ENCODE peak calls at places on chromosomes 2 and 18, in ten cellular contexts. U is BE2C, T is progenitor cell of endocrine pancreas, A is fibroblast of lung, J is fibroblast of pulmonary artery, B is MM.1S, R is fibroblast of mammary gland, N is astrocyte, S is B cell, G is K562. E is an unnamed sample.

GRCh38 chr2:52115750-52116149 is 1083.8 kb upstream of the NRXN1 start:
- DNase-seq in T (no peak), S (no peak), B (no peak), N (peak; percentile 1), A (peak; percentile 8), R (no peak), G (no peak), U (peak; percentile 31), J (no peak), E (no peak)

GRCh38 chr2:156191547-156191946 is 141.0 kb downstream of the NR4A2 start:
- DNase-seq in N (peak; percentile 1), U (peak; percentile 2), T (no peak), A (peak; percentile 4), S (no peak), R (peak; percentile 34), G (no peak), B (no peak), J (peak; percentile 1), E (no peak)

GRCh38 chr2:64727843-64728463 is 74.2 kb upstream of the SERTAD2 start:
- DNase-seq in N (no peak), J (no peak), T (peak; percentile 14), G (no peak), R (no peak), S (no peak), B (peak; percentile 36), A (no peak), U (peak; percentile 8), E (no peak)

GRCh38 chr18:38420611-38421010 is 855.0 kb upstream of the CELF4 start:
- DNase-seq in A (no peak), R (no peak), U (no peak), J (no peak), N (no peak), B (no peak), S (no peak), T (no peak), G (no peak), E (no peak)

GRCh38 chr2:108182489-108182888 is 57.3 kb upstream of the SULT1C3 start:
- DNase-seq in N (no peak), G (peak; percentile 52), A (peak; percentile 1), J (no peak), U (peak; percentile 29), T (no peak), R (peak; percentile 21), S (no peak), B (peak; percentile 27), E (no peak)

GRCh38 chr2:101816598-101816997 is 119.1 kb downstream of the MAP4K4 start:
- DNase-seq in T (no peak), B (no peak), G (no peak), N (no peak), R (peak; percentile 28), S (no peak), A (no peak), J (no peak), U (no peak), E (no peak)

GRCh38 chr2:28393115-28393836 is 618 bp downstream of the FOSL2 start:
- DNase-seq in T (peak; percentile 34), R (peak; percentile 60), A (peak; percentile 69), B (peak; percentile 50), G (peak; percentile 72), U (peak; percentile 61), N (peak; percentile 47), J (peak; percentile 74), S (peak; percentile 56), E (no peak)

GRCh38 chr18:47175895-47176575 is at the start of gene IER3IP1:
- DNase-seq in N (peak; percentile 81), R (peak; percentile 91), S (peak; percentile 85), G (peak; percentile 90), U (peak; percentile 87), J (peak; percentile 94), B (peak; percentile 90), T (peak; percentile 91), A (peak; percentile 92), E (peak; percentile 93)

GRCh38 chr2:18445412-18446320 is 114.8 kb downstream of the RDH14 start:
- DNase-seq in J (peak; percentile 70), A (peak; percentile 23), U (no peak), T (no peak), S (no peak), G (no peak), R (peak; percentile 82), B (no peak), N (peak; percentile 12), E (no peak)

GRCh38 chr2:239265681-239266435 is 135.0 kb downstream of the HDAC4 start:
- DNase-seq in S (no peak), N (no peak), B (no peak), R (no peak), U (no peak), G (no peak), T (no peak), J (no peak), A (no peak), E (no peak)

GRCh38 chr2:46915281-46915810 is at the start of gene MCFD2:
- DNase-seq in R (peak; percentile 21), G (peak; percentile 30), B (no peak), A (no peak), N (no peak), T (no peak), U (peak; percentile 58), S (no peak), J (peak; percentile 32), E (no peak)

DNA sequence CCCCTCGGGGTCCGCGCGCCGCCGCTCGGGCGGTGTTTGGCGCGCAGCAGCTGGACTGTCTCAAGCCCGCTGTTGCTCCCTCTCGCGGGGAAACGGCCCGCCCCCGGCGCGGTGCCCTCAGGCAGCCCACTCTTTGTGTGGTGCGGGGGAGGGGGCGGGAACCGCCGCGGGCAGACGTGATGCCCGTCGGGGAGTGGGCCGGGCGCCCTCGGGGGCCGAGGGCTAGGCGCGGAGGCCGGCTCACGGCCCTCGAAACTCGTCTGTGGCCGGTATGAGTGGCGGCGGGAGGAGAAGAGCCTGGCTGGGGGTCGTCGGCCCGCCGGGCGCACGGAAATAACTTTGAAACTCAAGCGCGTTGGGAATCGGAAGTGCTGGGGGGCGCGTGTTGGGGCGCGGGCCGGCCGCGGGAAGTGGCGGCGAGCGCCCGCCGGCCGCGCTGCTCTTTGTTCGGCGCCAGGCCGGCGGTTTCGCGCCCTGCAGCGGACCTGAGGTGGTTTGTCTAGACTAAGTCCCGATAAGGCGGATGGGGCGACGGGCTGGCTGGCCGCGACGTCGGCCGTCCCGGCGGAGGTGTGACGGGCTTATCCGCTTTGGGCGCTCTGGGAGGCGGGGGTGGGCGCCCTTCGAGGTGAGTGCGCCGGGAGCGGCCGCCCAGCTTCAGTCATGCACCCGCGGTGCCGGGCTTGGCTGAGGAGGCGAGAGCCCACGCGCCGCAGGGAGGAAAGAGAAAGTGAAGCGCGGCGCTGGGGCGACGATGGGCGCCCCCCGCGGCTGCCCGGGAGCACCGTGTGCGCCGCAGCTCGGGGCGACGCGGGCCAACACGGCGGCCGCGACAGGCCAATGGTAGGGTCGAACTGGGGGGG is 679 bp downstream of the PTMA start:
- DNase-seq in J (peak; percentile 38), S (peak; percentile 61), U (peak; percentile 58), A (peak; percentile 42), T (peak; percentile 47), N (no peak), B (peak; percentile 37), G (peak; percentile 61), R (peak; percentile 25), E (no peak)
- TF ChIP-seq CTCF in J (no peak), S (no peak), U (no peak), A (no peak), T (no peak), N (no peak), B (no peak), G (no peak), R (no peak), E (no peak)

DNA sequence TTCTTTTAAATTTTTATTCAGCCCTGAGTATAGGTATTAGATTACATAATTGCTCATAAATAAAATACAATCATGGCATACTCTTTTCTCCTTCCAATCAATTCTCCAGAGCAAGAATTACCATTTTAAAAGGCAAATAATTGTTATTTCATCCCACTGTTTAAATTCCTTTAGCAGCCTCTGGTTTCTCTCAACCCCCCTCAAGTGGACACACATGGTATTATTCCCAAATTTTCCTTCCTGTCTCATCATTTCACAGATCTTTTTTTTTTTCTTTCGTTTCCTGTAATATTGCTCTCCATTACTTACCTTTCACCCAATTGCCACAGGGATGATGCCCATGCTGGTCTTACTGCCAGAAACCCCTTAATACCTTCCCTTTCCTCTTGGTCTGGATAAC is 385.2 kb downstream of the RIT2 start:
- DNase-seq in T (no peak), N (no peak), U (no peak), S (no peak), B (no peak), A (no peak), G (no peak), J (peak; percentile 14), R (no peak), E (no peak)
- TF ChIP-seq CTCF in T (peak; percentile 36), N (peak; percentile 10), U (peak; percentile 38), S (no peak), B (no peak), A (peak; percentile 8), G (no peak), J (peak; percentile 35), R (no peak), E (no peak)

DNA sequence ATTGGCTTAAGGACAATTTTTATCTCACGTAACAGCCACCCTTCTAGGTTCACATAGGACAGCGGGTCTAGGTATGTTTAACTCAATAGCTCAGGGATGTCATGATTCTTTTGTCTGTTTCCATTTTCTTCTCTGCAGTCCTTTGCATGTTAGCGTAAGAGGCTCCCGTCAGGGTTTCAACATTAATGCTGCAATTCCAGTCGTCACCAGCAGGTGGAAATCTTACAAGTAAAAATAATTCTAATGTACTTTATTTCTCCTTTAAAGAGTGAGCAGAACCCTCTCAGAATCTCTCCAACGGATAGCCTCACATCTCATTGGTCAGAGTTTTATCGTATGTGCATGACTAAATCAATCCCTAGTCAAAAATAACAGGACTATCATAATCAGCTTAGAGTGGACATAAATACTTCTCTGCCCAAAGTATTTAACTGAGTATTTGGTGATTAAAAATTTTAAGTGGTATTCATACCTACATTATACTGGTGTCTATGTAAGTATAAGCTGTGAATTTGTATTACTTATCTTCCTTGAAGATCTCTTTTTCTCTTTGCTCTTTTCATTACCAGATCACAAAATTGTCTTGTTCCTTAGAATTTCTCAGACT is 487.2 kb upstream of the GCFC2 start:
- DNase-seq in B (peak; percentile 72), U (peak; percentile 34), J (peak; percentile 79), N (peak; percentile 23), S (no peak), T (peak; percentile 49), G (peak; percentile 67), R (peak; percentile 69), A (peak; percentile 37), E (no peak)
- TF ChIP-seq CTCF in B (peak; percentile 73), U (peak; percentile 52), J (peak; percentile 72), N (peak; percentile 71), S (peak; percentile 84), T (peak; percentile 77), G (peak; percentile 60), R (peak; percentile 70), A (peak; percentile 76), E (peak; percentile 64)

DNA sequence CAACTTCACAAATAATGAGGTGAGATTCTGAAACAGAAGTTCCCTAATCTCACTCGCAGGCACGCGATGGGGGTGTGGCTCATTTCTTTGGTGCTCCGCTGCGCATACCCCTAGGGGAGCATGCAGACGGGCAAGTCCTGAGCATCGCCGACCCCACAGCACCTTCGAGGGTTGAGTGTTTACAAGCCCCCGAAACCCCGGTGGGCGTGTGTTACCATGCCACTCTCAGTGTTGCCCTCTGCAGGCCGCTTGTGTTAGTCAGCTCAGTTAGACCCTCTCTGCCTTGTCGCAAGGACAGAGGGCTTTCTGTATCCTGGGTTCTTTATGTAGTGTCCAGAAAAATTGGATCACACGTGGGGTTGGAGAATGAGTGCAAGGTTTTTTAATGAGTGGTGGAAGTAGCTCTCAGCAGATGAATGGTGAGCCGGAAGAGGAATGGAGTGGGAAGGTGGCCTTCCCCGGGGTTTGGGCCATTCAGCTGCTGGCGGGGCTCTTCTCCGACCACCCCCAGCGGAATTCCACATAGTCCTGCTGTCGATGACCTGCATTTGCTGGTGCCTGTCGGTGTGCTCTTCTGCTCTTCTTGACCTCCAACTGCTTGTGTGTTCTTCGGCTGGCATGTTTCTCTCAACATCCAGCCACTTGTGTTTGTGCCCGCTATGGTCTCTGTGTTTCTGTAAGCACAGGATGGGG is 191.3 kb downstream of the RPRM start:
- DNase-seq in B (no peak), N (no peak), A (no peak), T (peak; percentile 39), R (no peak), J (no peak), G (peak; percentile 24), U (peak; percentile 40), S (no peak), E (no peak)
- TF ChIP-seq CTCF in B (peak; percentile 26), N (no peak), A (no peak), T (peak; percentile 69), R (peak; percentile 7), J (peak; percentile 5), G (peak; percentile 30), U (peak; percentile 46), S (no peak), E (no peak)